ENCODE peak calls at places on chromosomes 2 and 18, in ten cellular contexts. C is stimulated activated naive B cell treated with anti-CD40 and anti-IgM and Interleukin-4, amounts not matched to agents 10 μg/mL and 1 μg/mL and 100 μg/mL, for 72 hours; K is suprapubic skin; F is stimulated activated CD8-positive, alpha-beta memory T cell treated with anti-CD3 and anti-CD28 coated beads, Interleukin-15, amount 100 ng/mL, for 24 hours; L is fibroblast of mammary gland; E is right cardiac atrium; N is fibroblast of the conjunctiva; W is stimulated activated naive CD8-positive, alpha-beta T cell treated with anti-CD3 and anti-CD28 coated beads, Interleukin-15, amount 100 ng/mL, for 72 hours; U is NCI-H1092 treated with DMSO at 0.1 percent for 48 hours; G is dorsolateral prefrontal cortex. Q is an unnamed sample.

GRCh38 chr2:37323770-37324535 is 680 bp downstream of the PRKD3 start:
- DNase-seq in C (peak; percentile 15), K (peak; percentile 68), F (peak; percentile 9), L (peak; percentile 31), E (peak; percentile 57), N (no peak), W (peak; percentile 49), U (peak; percentile 22), G (no peak), Q (no peak)

GRCh38 chr18:51433296-51433695 is 235.8 kb upstream of the MEX3C start:
- DNase-seq in C (no peak), K (no peak), F (no peak), L (no peak), E (no peak), N (no peak), W (no peak), U (no peak), G (no peak), Q (no peak)

GRCh38 chr2:203656522-203657287 is 49.7 kb upstream of the CD28 start:
- DNase-seq in C (no peak), K (peak; percentile 89), F (no peak), L (peak; percentile 49), E (peak; percentile 51), N (peak; percentile 51), W (no peak), U (no peak), G (no peak), Q (no peak)

GRCh38 chr2:159076233-159076632 is 107.8 kb downstream of the TANC1 start:
- DNase-seq in C (no peak), K (no peak), F (no peak), L (peak; percentile 95), E (no peak), N (peak; percentile 82), W (no peak), U (no peak), G (no peak), Q (no peak)

GRCh38 chr2:226796840-226797288 is 2.8 kb downstream of the IRS1 start:
- DNase-seq in C (no peak), K (peak; percentile 60), F (no peak), L (peak; percentile 69), E (peak; percentile 83), N (no peak), W (peak; percentile 14), U (no peak), G (no peak), Q (no peak)

GRCh38 chr2:157190151-157190550 is 67.4 kb upstream of the GALNT5 start:
- DNase-seq in C (no peak), K (no peak), F (no peak), L (peak; percentile 82), E (no peak), N (no peak), W (no peak), U (no peak), G (no peak), Q (no peak)

GRCh38 chr2:129135017-129135416 is 816.3 kb upstream of the HS6ST1 start:
- DNase-seq in C (no peak), K (no peak), F (no peak), L (no peak), E (no peak), N (no peak), W (no peak), U (no peak), G (no peak), Q (no peak)

GRCh38 chr2:86584164-86584913 is 21.1 kb upstream of the CHMP3 start:
- DNase-seq in C (no peak), K (no peak), F (no peak), L (peak; percentile 14), E (no peak), N (no peak), W (no peak), U (no peak), G (no peak), Q (no peak)

GRCh38 chr2:42964444-42965081 is 172.2 kb upstream of the HAAO start:
- DNase-seq in C (no peak), K (peak; percentile 92), F (no peak), L (peak; percentile 97), E (peak; percentile 94), N (peak; percentile 95), W (no peak), U (peak; percentile 43), G (no peak), Q (no peak)

GRCh38 chr2:173972636-173973035 is 7.5 kb upstream of the SP3 start:
- DNase-seq in C (no peak), K (no peak), F (no peak), L (no peak), E (no peak), N (no peak), W (no peak), U (no peak), G (no peak), Q (no peak)

GRCh38 chr18:48828713-48829442 is 121.9 kb downstream of the SMAD7 start:
- DNase-seq in C (no peak), K (no peak), F (no peak), L (no peak), E (peak; percentile 83), N (no peak), W (peak; percentile 4), U (peak; percentile 82), G (no peak), Q (no peak)

GRCh38 chr2:171957061-171957460 is 34.8 kb downstream of the HAT1 start:
- DNase-seq in C (no peak), K (no peak), F (no peak), L (peak; percentile 10), E (no peak), N (no peak), W (no peak), U (no peak), G (no peak), Q (no peak)

GRCh38 chr18:55879331-55879730 is 291.3 kb upstream of the TCF4 start:
- DNase-seq in C (no peak), K (no peak), F (no peak), L (no peak), E (no peak), N (no peak), W (no peak), U (no peak), G (no peak), Q (no peak)

GRCh38 chr18:9070212-9070611 is 32.3 kb upstream of the NDUFV2 start:
- DNase-seq in C (no peak), K (no peak), F (no peak), L (no peak), E (no peak), N (no peak), W (no peak), U (no peak), G (no peak), Q (no peak)

GRCh38 chr2:201191132-201191875 is 8.4 kb downstream of the CASP10 start:
- DNase-seq in C (no peak), K (no peak), F (no peak), L (peak; percentile 7), E (no peak), N (no peak), W (no peak), U (no peak), G (no peak), Q (no peak)

GRCh38 chr2:144513388-144514100 is 6.4 kb downstream of the ZEB2 start:
- DNase-seq in C (no peak), K (peak; percentile 64), F (no peak), L (peak; percentile 78), E (peak; percentile 59), N (no peak), W (no peak), U (no peak), G (no peak), Q (no peak)